ENCODE peak calls at places on chromosomes 3 and 15, in nine cellular contexts. Y, M, X, S, J, F, G, N and Z are unnamed samples.

GRCh38 chr3:100087203-100087602 is 27.1 kb downstream of the FILIP1L start:
- DNase-seq in Y (peak; percentile 88), M (no peak), X (no peak), S (peak; percentile 70), J (no peak), F (peak; percentile 85), G (no peak), N (peak; percentile 83), Z (no peak)

GRCh38 chr15:77180757-77181156 is 109.8 kb upstream of the TSPAN3 start:
- DNase-seq in Y (no peak), M (no peak), X (no peak), S (no peak), J (no peak), F (peak; percentile 69), G (no peak), N (no peak), Z (no peak)

GRCh38 chr3:115623414-115623868 is at the start of gene GAP43:
- DNase-seq in Y (peak; percentile 96), M (no peak), X (peak; percentile 33), S (no peak), J (no peak), F (peak; percentile 85), G (no peak), N (peak; percentile 15), Z (no peak)

GRCh38 chr3:121883507-121883906 is 10.7 kb upstream of the SLC15A2 start:
- DNase-seq in Y (peak; percentile 14), M (peak; percentile 0), X (no peak), S (no peak), J (peak; percentile 43), F (peak; percentile 7), G (no peak), N (peak; percentile 89), Z (peak; percentile 33)

GRCh38 chr15:31260646-31261265 is 65.9 kb upstream of the KLF13 start:
- DNase-seq in Y (no peak), M (no peak), X (no peak), S (no peak), J (no peak), F (no peak), G (no peak), N (no peak), Z (no peak)

GRCh38 chr3:166390303-166390702 is 553.1 kb upstream of the BCHE start:
- DNase-seq in Y (no peak), M (no peak), X (no peak), S (no peak), J (no peak), F (no peak), G (no peak), N (no peak), Z (no peak)

GRCh38 chr3:170410428-170411029 is 8.1 kb upstream of the CLDN11 start:
- DNase-seq in Y (no peak), M (no peak), X (no peak), S (peak; percentile 51), J (peak; percentile 68), F (peak; percentile 38), G (no peak), N (peak; percentile 64), Z (peak; percentile 22)

GRCh38 chr3:122512284-122512683 is 2.5 kb downstream of the KPNA1 start:
- DNase-seq in Y (no peak), M (no peak), X (no peak), S (no peak), J (no peak), F (no peak), G (no peak), N (no peak), Z (no peak)

GRCh38 chr3:149576071-149576564 is 81.7 kb downstream of the WWTR1 start:
- DNase-seq in Y (peak; percentile 99), M (no peak), X (peak; percentile 51), S (no peak), J (no peak), F (peak; percentile 95), G (no peak), N (peak; percentile 98), Z (no peak)

GRCh38 chr3:60277376-60277800 is 973.9 kb downstream of the FHIT start:
- DNase-seq in Y (no peak), M (no peak), X (no peak), S (no peak), J (no peak), F (no peak), G (no peak), N (no peak), Z (no peak)

GRCh38 chr3:143585720-143586456 is 262.4 kb downstream of the SLC9A9 start:
- DNase-seq in Y (no peak), M (no peak), X (no peak), S (peak; percentile 55), J (no peak), F (no peak), G (no peak), N (no peak), Z (peak; percentile 10)

GRCh38 chr3:114941626-114942309 is 205.3 kb downstream of the ZBTB20 start:
- DNase-seq in Y (no peak), M (no peak), X (no peak), S (no peak), J (no peak), F (no peak), G (no peak), N (no peak), Z (no peak)

GRCh38 chr3:100100454-100100853 is 13.8 kb downstream of the FILIP1L start:
- DNase-seq in Y (peak; percentile 85), M (no peak), X (no peak), S (no peak), J (no peak), F (peak; percentile 61), G (no peak), N (no peak), Z (no peak)

GRCh38 chr15:68387288-68388143 is 44.4 kb downstream of the ITGA11 start:
- DNase-seq in Y (no peak), M (no peak), X (no peak), S (no peak), J (no peak), F (no peak), G (no peak), N (no peak), Z (no peak)

GRCh38 chr3:124786491-124787241 is 56.4 kb downstream of the UMPS start:
- DNase-seq in Y (peak; percentile 52), M (no peak), X (no peak), S (no peak), J (no peak), F (peak; percentile 53), G (no peak), N (peak; percentile 68), Z (no peak)

GRCh38 chr3:122682016-122682374 is 1.4 kb downstream of the PARP14 start:
- DNase-seq in Y (no peak), M (no peak), X (no peak), S (no peak), J (no peak), F (no peak), G (no peak), N (peak; percentile 43), Z (no peak)

GRCh38 chr3:30012941-30013543 is 593.4 kb upstream of the TGFBR2 start:
- DNase-seq in Y (peak; percentile 52), M (peak; percentile 60), X (peak; percentile 58), S (peak; percentile 42), J (peak; percentile 68), F (peak; percentile 69), G (peak; percentile 68), N (peak; percentile 92), Z (peak; percentile 33)

GRCh38 chr3:39381432-39381831 is 1.7 kb upstream of the SLC25A38 start:
- DNase-seq in Y (no peak), M (no peak), X (no peak), S (no peak), J (no peak), F (no peak), G (no peak), N (no peak), Z (no peak)

GRCh38 chr3:178646205-178646604 is 110.0 kb downstream of the KCNMB2 start:
- DNase-seq in Y (no peak), M (no peak), X (no peak), S (no peak), J (no peak), F (no peak), G (no peak), N (no peak), Z (no peak)

GRCh38 chr3:195911041-195911945 is 2.9 kb upstream of the TNK2 start:
- DNase-seq in Y (no peak), M (no peak), X (no peak), S (no peak), J (no peak), F (no peak), G (no peak), N (no peak), Z (no peak)

DNA sequence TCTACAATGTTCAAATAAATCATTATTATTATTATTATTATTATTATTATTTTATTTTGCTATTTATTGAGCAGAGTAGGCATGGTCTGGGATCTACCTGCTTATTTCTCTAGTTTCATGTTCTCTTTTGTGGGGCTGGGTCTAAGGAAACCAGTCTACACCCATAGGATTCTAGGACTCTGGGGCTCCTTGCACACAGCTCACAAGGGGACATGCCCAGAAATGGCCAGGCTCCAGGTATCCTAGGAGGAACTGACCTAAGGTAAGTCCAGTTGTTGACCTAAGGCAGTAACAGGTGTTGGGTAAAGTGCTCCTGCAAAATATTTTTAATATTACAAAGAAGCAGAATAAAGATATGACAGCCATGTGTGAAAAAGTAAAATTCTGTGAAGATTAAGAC is 149.6 kb upstream of the TBL1XR1 start:
- DNase-seq in Y (no peak), M (no peak), X (no peak), S (no peak), J (no peak), F (no peak), G (no peak), N (no peak), Z (no peak)
- H3K4me3 ChIP-seq in Y (no peak overlapping the region), M (no peak overlapping the region), X (no peak overlapping the region), S (no peak overlapping the region), J (no peak overlapping the region), F (no peak overlapping the region), G (no peak overlapping the region), N (no peak overlapping the region), Z (no peak overlapping the region)

GRCh38 chr15:33091983-33092688 is 102.4 kb downstream of the FMN1 start:
- DNase-seq in Y (no peak), M (no peak), X (no peak), S (no peak), J (no peak), F (no peak), G (no peak), N (no peak), Z (no peak)
- H3K4me3 ChIP-seq in Y (no peak overlapping the region), M (no peak overlapping the region), X (peak overlapping the region; percentile 4), S (no peak overlapping the region), J (no peak overlapping the region), F (no peak overlapping the region), G (no peak overlapping the region), N (no peak overlapping the region), Z (no peak overlapping the region)

DNA sequence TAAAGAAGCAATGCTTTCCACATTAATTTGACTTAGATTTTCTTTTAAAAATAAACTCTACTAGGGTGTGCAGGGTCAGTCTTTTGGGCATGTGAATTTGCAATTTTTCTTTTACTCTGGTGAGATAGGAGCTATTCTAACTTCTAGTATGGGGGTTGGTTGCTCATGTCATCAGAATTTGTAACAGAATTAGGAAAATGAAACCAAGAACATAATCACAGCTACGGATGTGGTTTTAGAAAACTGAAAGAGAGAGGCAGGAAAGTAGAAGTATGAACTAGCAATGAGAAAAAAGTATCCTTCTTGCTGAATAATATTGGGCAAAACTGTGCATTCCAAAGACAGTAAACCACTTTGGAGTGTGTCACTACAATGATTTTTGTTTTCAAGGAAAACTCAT is 43.4 kb downstream of the ADPGK start:
- DNase-seq in Y (no peak), M (no peak), X (no peak), S (peak; percentile 83), J (no peak), F (no peak), G (no peak), N (no peak), Z (peak; percentile 80)
- H3K4me3 ChIP-seq in Y (no peak overlapping the region), M (no peak overlapping the region), X (no peak overlapping the region), S (peak overlapping the region; percentile 38), J (no peak overlapping the region), F (no peak overlapping the region), G (no peak overlapping the region), N (no peak overlapping the region), Z (peak overlapping the region; percentile 17)

GRCh38 chr3:172152869-172153268 is 113.5 kb downstream of the FNDC3B start:
- DNase-seq in Y (peak; percentile 80), M (no peak), X (peak; percentile 38), S (no peak), J (no peak), F (peak; percentile 55), G (no peak), N (peak; percentile 59), Z (no peak)
- H3K4me3 ChIP-seq in Y (peak overlapping the region; percentile 31), M (no peak overlapping the region), X (no peak overlapping the region), S (no peak overlapping the region), J (no peak overlapping the region), F (peak overlapping the region; percentile 18), G (no peak overlapping the region), N (peak overlapping the region; percentile 36), Z (no peak overlapping the region)